ENCODE peak calls at places on chromosomes 11 and 22, in five cellular contexts. N, P, V, Y and W are unnamed samples.

GRCh38 chr22:48592931-48593330 is 1234.7 kb downstream of the BRD1 start:
- DNase-seq in N (no peak), P (peak), V (no peak), Y (no peak), W (no peak)

GRCh38 chr11:75275581-75275980 is 35.0 kb downstream of the TPBGL start:
- DNase-seq in N (peak), P (peak), V (peak), Y (no peak), W (peak)

GRCh38 chr11:111001091-111001430 is 244.5 kb upstream of the POU2AF2 start:
- DNase-seq in N (no peak), P (no peak), V (no peak), Y (no peak), W (no peak)

GRCh38 chr22:23036684-23037428 is 33.5 kb upstream of the GNAZ start:
- DNase-seq in N (no peak), P (no peak), V (no peak), Y (no peak), W (no peak)

GRCh38 chr11:133570376-133570775 is 38.1 kb upstream of the OPCML start:
- DNase-seq in N (no peak), P (no peak), V (no peak), Y (peak), W (no peak)

GRCh38 chr11:84804026-84804425 is 823.1 kb downstream of the DLG2 start:
- DNase-seq in N (no peak), P (no peak), V (no peak), Y (no peak), W (no peak)

GRCh38 chr11:100632970-100633452 is 54.1 kb upstream of the ARHGAP42 start:
- DNase-seq in N (peak), P (peak), V (no peak), Y (peak), W (no peak)

GRCh38 chr22:40084246-40084645 is 89.5 kb downstream of the FAM83F start:
- DNase-seq in N (no peak), P (no peak), V (no peak), Y (no peak), W (no peak)

GRCh38 chr11:32561835-32562234 is 21.8 kb upstream of the EIF3M start:
- DNase-seq in N (no peak), P (no peak), V (no peak), Y (no peak), W (no peak)

GRCh38 chr11:72735495-72736027 is 16.6 kb downstream of the ARAP1 start:
- DNase-seq in N (no peak), P (peak), V (no peak), Y (no peak), W (no peak)

GRCh38 chr11:126647735-126648134 is 292.2 kb downstream of the ST3GAL4 start:
- DNase-seq in N (no peak), P (no peak), V (no peak), Y (no peak), W (no peak)

GRCh38 chr11:350723-351255 is 18.5 kb upstream of the B4GALNT4 start:
- DNase-seq in N (no peak), P (no peak), V (no peak), Y (no peak), W (no peak)

GRCh38 chr11:46347637-46348311 is 511 bp downstream of the DGKZ start:
- DNase-seq in N (peak), P (peak), V (no peak), Y (no peak), W (no peak)

GRCh38 chr11:91248199-91248807 is 976.3 kb upstream of the FAT3 start:
- DNase-seq in N (peak), P (peak), V (no peak), Y (peak), W (no peak)

GRCh38 chr11:15828241-15828903 is 528.0 kb downstream of the SOX6 start:
- DNase-seq in N (no peak), P (peak), V (no peak), Y (peak), W (no peak)

GRCh38 chr11:12769834-12770345 is 95.7 kb downstream of the TEAD1 start:
- DNase-seq in N (no peak), P (no peak), V (no peak), Y (no peak), W (no peak)

GRCh38 chr11:128235958-128236357 is 351.4 kb downstream of the ETS1 start:
- DNase-seq in N (no peak), P (peak), V (no peak), Y (peak), W (no peak)